ENCODE peak calls at places on chromosomes 16 and 17, in four cellular contexts. D is HepG2, B is K562, U is GM12891. T is an unnamed sample.

GRCh38 chr16:1009358-1010150 is 28.0 kb downstream of the SOX8 start:
- DNase-seq in D (no peak), U (no peak), B (no peak), T (no peak)

GRCh38 chr16:3669067-3669466 is 14.6 kb downstream of the DNASE1 start:
- DNase-seq in U (no peak), B (no peak), D (no peak), T (no peak)

GRCh38 chr17:50495918-50496317 is 12.3 kb upstream of the MYCBPAP start:
- DNase-seq in D (no peak), U (no peak), B (no peak), T (no peak)

GRCh38 chr17:46894476-46895151 is 28.3 kb upstream of the GOSR2 start:
- DNase-seq in B (peak; percentile 33), D (no peak), U (no peak), T (no peak)

GRCh38 chr17:48636177-48637018 is 10.2 kb upstream of the HOXB9 start:
- DNase-seq in B (peak; percentile 82), U (peak; percentile 83), D (peak; percentile 83), T (peak; percentile 84)

GRCh38 chr17:65455972-65456343 is 105.5 kb downstream of the AXIN2 start:
- DNase-seq in D (peak; percentile 45), U (no peak), B (no peak), T (no peak)

GRCh38 chr16:89687092-89687940 is 827 bp downstream of the CDK10 start:
- DNase-seq in B (peak; percentile 55), U (no peak), D (peak; percentile 99), T (no peak)

GRCh38 chr17:82913304-82914043 is 73.7 kb upstream of the ZNF750 start:
- DNase-seq in U (no peak), D (peak; percentile 42), B (no peak), T (no peak)

GRCh38 chr17:39573447-39574298 is 34.0 kb downstream of the NEUROD2 start:
- DNase-seq in U (peak; percentile 83), D (peak; percentile 20), B (peak; percentile 86), T (peak; percentile 73)

GRCh38 chr16:67277999-67278772 is 1.1 kb upstream of the PLEKHG4 start:
- DNase-seq in U (no peak), D (peak; percentile 43), B (no peak), T (no peak)
- TF ChIP-seq TAF1 in U (no peak), D (no peak), B (no peak), T (no peak)

GRCh38 chr17:81911277-81911961 is at the start of gene PCYT2:
- DNase-seq in B (peak; percentile 97), U (peak; percentile 100), D (peak; percentile 87), T (peak; percentile 100)
- TF ChIP-seq POLR2AphosphoS5 in B (peak; percentile 31), U (no peak), D (peak; percentile 55), T (no peak)

DNA sequence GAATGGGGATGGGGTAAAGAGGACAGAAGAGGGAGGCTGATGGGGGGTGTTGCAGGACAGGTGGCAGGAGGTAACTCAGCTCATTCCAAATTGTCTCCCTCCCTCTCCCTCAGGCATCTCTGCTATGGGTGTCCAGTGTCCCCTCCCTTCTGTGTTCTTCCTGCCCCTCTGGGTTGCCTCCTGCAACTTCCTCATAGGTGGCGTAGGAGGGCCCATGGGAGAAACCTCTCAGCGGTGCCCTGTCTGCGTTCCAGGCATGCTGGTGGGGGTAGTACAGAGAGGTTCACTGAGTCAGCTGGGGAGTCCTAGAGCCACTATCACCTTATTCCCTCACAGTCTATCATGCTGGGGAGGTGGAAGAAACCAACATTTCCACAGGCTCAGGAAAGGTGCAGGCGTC is 14.7 kb upstream of the ODF4 start:
- DNase-seq in D (no peak), U (no peak), B (no peak), T (no peak)
- TF ChIP-seq POLR2A in D (no peak), U (no peak), B (no peak), T (no peak)

DNA sequence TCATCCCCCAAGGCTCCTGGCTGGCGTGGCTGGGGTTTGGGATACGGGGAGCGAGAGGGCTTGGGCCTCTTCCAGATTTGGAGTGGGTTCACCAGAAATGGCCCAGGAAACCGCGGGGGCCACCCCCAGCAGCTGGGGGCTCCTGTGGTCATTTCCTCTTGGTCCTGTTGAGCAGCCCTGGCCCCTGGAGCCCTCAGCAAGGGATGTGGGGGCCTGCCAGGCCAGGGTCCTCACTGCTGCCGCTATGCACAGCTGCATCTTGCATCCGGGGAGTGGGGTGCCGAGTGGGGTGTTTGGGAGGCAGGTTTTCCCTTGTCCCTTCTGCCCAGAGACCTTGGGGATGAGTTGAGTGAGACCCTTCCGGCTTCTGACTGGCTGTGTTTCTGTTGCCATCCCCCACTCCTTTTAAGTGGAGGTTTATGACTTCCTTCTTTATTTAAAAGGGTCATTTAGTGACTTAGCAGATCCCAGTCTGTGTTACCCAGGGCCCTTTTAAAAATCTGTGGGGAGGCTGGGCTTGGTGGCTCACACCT is 319.8 kb downstream of the SEC14L1 start:
- DNase-seq in B (no peak), U (no peak), D (no peak), T (no peak)
- TF ChIP-seq TAF1 in B (no peak), U (no peak), D (no peak), T (no peak)

T was measured in GM12892.